ENCODE peak calls at places on chromosomes 5 and 9, in eight cellular contexts. One of them, this sample, is unnamed.

GRCh38 chr9:76537150-76537646 is 78.2 kb downstream of the GCNT1 start:
- DNase-seq in brain microvascular endothelial cell: no peak
- DNase-seq in HFFc6: no peak
- DNase-seq in mammary epithelial cell: no peak
- DNase-seq in neural crest cell: no peak
- DNase-seq in fibroblast of the aortic adventitia: no peak
- DNase-seq in B cell: no peak
- DNase-seq in psoas muscle: no peak
- DNase-seq in this sample: no peak

GRCh38 chr9:90927496-90927895 is 125.9 kb downstream of the SYK start:
- DNase-seq in neural crest cell: no peak
- DNase-seq in psoas muscle: no peak
- DNase-seq in HFFc6: no peak
- DNase-seq in mammary epithelial cell: peak; percentile 87
- DNase-seq in B cell: no peak
- DNase-seq in fibroblast of the aortic adventitia: no peak
- DNase-seq in brain microvascular endothelial cell: no peak
- DNase-seq in this sample: no peak

GRCh38 chr5:151034422-151035379 is 14.3 kb downstream of the GPX3 start:
- DNase-seq in fibroblast of the aortic adventitia: no peak
- DNase-seq in brain microvascular endothelial cell: no peak
- DNase-seq in mammary epithelial cell: peak; percentile 68
- DNase-seq in HFFc6: peak; percentile 16
- DNase-seq in psoas muscle: no peak
- DNase-seq in neural crest cell: no peak
- DNase-seq in B cell: no peak
- DNase-seq in this sample: no peak

GRCh38 chr5:123545506-123545905 is 33.5 kb downstream of the CSNK1G3 start:
- DNase-seq in B cell: no peak
- DNase-seq in neural crest cell: no peak
- DNase-seq in psoas muscle: no peak
- DNase-seq in HFFc6: peak; percentile 8
- DNase-seq in mammary epithelial cell: no peak
- DNase-seq in fibroblast of the aortic adventitia: peak; percentile 42
- DNase-seq in brain microvascular endothelial cell: no peak
- DNase-seq in this sample: no peak

GRCh38 chr5:95526871-95527270 is 27.9 kb downstream of the SKIC3 start:
- DNase-seq in brain microvascular endothelial cell: no peak
- DNase-seq in HFFc6: peak; percentile 23
- DNase-seq in fibroblast of the aortic adventitia: no peak
- DNase-seq in psoas muscle: no peak
- DNase-seq in B cell: no peak
- DNase-seq in neural crest cell: no peak
- DNase-seq in mammary epithelial cell: no peak
- DNase-seq in this sample: no peak

GRCh38 chr5:51148437-51148836 is 234.8 kb upstream of the ISL1 start:
- DNase-seq in HFFc6: no peak
- DNase-seq in mammary epithelial cell: no peak
- DNase-seq in brain microvascular endothelial cell: no peak
- DNase-seq in B cell: no peak
- DNase-seq in psoas muscle: no peak
- DNase-seq in neural crest cell: no peak
- DNase-seq in fibroblast of the aortic adventitia: no peak
- DNase-seq in this sample: no peak

GRCh38 chr9:119284587-119285337 is 84.5 kb downstream of the BRINP1 start:
- DNase-seq in mammary epithelial cell: no peak
- DNase-seq in neural crest cell: no peak
- DNase-seq in HFFc6: no peak
- DNase-seq in psoas muscle: no peak
- DNase-seq in fibroblast of the aortic adventitia: peak; percentile 4
- DNase-seq in B cell: no peak
- DNase-seq in brain microvascular endothelial cell: no peak
- DNase-seq in this sample: no peak

GRCh38 chr5:458547-459353 is 15.8 kb downstream of the EXOC3 start:
- DNase-seq in brain microvascular endothelial cell: no peak
- DNase-seq in neural crest cell: no peak
- DNase-seq in B cell: no peak
- DNase-seq in HFFc6: peak; percentile 50
- DNase-seq in mammary epithelial cell: peak; percentile 94
- DNase-seq in psoas muscle: no peak
- DNase-seq in fibroblast of the aortic adventitia: peak; percentile 60
- DNase-seq in this sample: peak; percentile 18

GRCh38 chr9:93654351-93654961 is 78.1 kb downstream of the PHF2 start:
- DNase-seq in fibroblast of the aortic adventitia: no peak
- DNase-seq in mammary epithelial cell: no peak
- DNase-seq in neural crest cell: no peak
- DNase-seq in psoas muscle: no peak
- DNase-seq in brain microvascular endothelial cell: no peak
- DNase-seq in HFFc6: no peak
- DNase-seq in B cell: no peak
- DNase-seq in this sample: no peak

GRCh38 chr9:33294670-33295432 is 4.5 kb downstream of the NFX1 start:
- DNase-seq in B cell: no peak
- DNase-seq in HFFc6: no peak
- DNase-seq in brain microvascular endothelial cell: no peak
- DNase-seq in psoas muscle: no peak
- DNase-seq in neural crest cell: no peak
- DNase-seq in mammary epithelial cell: no peak
- DNase-seq in fibroblast of the aortic adventitia: no peak
- DNase-seq in this sample: no peak

GRCh38 chr9:6827370-6827949 is 69.7 kb downstream of the KDM4C start:
- DNase-seq in mammary epithelial cell: peak; percentile 20
- DNase-seq in psoas muscle: no peak
- DNase-seq in neural crest cell: peak; percentile 63
- DNase-seq in brain microvascular endothelial cell: peak; percentile 36
- DNase-seq in HFFc6: peak; percentile 36
- DNase-seq in fibroblast of the aortic adventitia: peak; percentile 66
- DNase-seq in B cell: peak; percentile 39
- DNase-seq in this sample: no peak

GRCh38 chr9:122095010-122095767 is 2.1 kb upstream of the TTLL11 start:
- DNase-seq in B cell: no peak
- DNase-seq in mammary epithelial cell: peak; percentile 48
- DNase-seq in brain microvascular endothelial cell: peak; percentile 72
- DNase-seq in neural crest cell: peak; percentile 68
- DNase-seq in fibroblast of the aortic adventitia: peak; percentile 74
- DNase-seq in HFFc6: peak; percentile 44
- DNase-seq in psoas muscle: no peak
- DNase-seq in this sample: no peak

GRCh38 chr5:17289681-17290619 is 72.5 kb downstream of the BASP1 start:
- DNase-seq in mammary epithelial cell: no peak
- DNase-seq in psoas muscle: no peak
- DNase-seq in B cell: no peak
- DNase-seq in HFFc6: no peak
- DNase-seq in brain microvascular endothelial cell: peak; percentile 47
- DNase-seq in neural crest cell: no peak
- DNase-seq in fibroblast of the aortic adventitia: peak; percentile 81
- DNase-seq in this sample: no peak

GRCh38 chr5:126438871-126439270 is 15.7 kb downstream of the GRAMD2B start:
- DNase-seq in HFFc6: no peak
- DNase-seq in psoas muscle: no peak
- DNase-seq in neural crest cell: no peak
- DNase-seq in B cell: no peak
- DNase-seq in mammary epithelial cell: no peak
- DNase-seq in brain microvascular endothelial cell: no peak
- DNase-seq in fibroblast of the aortic adventitia: no peak
- DNase-seq in this sample: no peak

GRCh38 chr9:98854206-98854756 is 46.8 kb downstream of the GALNT12 start:
- DNase-seq in fibroblast of the aortic adventitia: peak; percentile 88
- DNase-seq in mammary epithelial cell: no peak
- DNase-seq in brain microvascular endothelial cell: no peak
- DNase-seq in B cell: no peak
- DNase-seq in neural crest cell: no peak
- DNase-seq in HFFc6: peak; percentile 76
- DNase-seq in psoas muscle: no peak
- DNase-seq in this sample: peak; percentile 70

DNA sequence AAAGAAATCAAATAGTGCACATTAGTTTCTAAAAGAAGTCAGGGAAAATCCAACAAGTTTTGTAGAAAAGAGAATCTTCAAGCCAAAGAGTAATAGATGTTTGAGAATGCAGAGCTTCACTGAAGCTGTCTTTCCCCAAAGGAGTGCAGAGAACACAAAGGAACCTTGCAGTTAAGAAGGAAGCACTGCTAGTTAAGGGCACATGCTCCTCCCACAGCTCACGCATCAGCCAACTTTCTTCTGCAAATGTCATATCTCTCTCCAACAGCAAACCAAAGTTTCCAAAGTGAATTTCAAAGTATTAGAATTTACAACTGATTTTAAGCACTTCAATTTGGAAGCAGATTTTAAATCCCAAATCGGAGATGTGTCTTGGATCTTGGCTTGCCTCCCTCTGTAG is 116.3 kb upstream of the FST start:
- DNase-seq in brain microvascular endothelial cell: no peak
- DNase-seq in HFFc6: no peak
- DNase-seq in B cell: no peak
- DNase-seq in psoas muscle: no peak
- DNase-seq in neural crest cell: no peak
- DNase-seq in mammary epithelial cell: no peak
- DNase-seq in fibroblast of the aortic adventitia: peak; percentile 72
- DNase-seq in this sample: no peak
- TF ChIP-seq CTCF in brain microvascular endothelial cell: no peak
- TF ChIP-seq CTCF in HFFc6: no peak
- TF ChIP-seq CTCF in B cell: no peak
- TF ChIP-seq CTCF in psoas muscle: no peak
- TF ChIP-seq CTCF in neural crest cell: no peak
- TF ChIP-seq CTCF in mammary epithelial cell: no peak
- TF ChIP-seq CTCF in fibroblast of the aortic adventitia: no peak
- TF ChIP-seq CTCF in this sample: no peak

GRCh38 chr9:20551835-20552234 is 70.5 kb downstream of the MLLT3 start:
- DNase-seq in neural crest cell: no peak
- DNase-seq in B cell: no peak
- DNase-seq in HFFc6: no peak
- DNase-seq in mammary epithelial cell: no peak
- DNase-seq in brain microvascular endothelial cell: no peak
- DNase-seq in fibroblast of the aortic adventitia: no peak
- DNase-seq in psoas muscle: no peak
- DNase-seq in this sample: no peak

GRCh38 chr9:20553750-20554149 is 68.5 kb downstream of the MLLT3 start:
- DNase-seq in fibroblast of the aortic adventitia: no peak
- DNase-seq in brain microvascular endothelial cell: no peak
- DNase-seq in neural crest cell: no peak
- DNase-seq in HFFc6: no peak
- DNase-seq in mammary epithelial cell: no peak
- DNase-seq in B cell: no peak
- DNase-seq in psoas muscle: no peak
- DNase-seq in this sample: no peak

GRCh38 chr9:20550326-20550725 is 72.0 kb downstream of the MLLT3 start:
- DNase-seq in B cell: no peak
- DNase-seq in neural crest cell: no peak
- DNase-seq in HFFc6: no peak
- DNase-seq in psoas muscle: no peak
- DNase-seq in mammary epithelial cell: no peak
- DNase-seq in fibroblast of the aortic adventitia: no peak
- DNase-seq in brain microvascular endothelial cell: no peak
- DNase-seq in this sample: no peak

GRCh38 chr9:20551236-20551635 is 71.1 kb downstream of the MLLT3 start:
- DNase-seq in fibroblast of the aortic adventitia: no peak
- DNase-seq in HFFc6: no peak
- DNase-seq in neural crest cell: no peak
- DNase-seq in brain microvascular endothelial cell: no peak
- DNase-seq in B cell: no peak
- DNase-seq in mammary epithelial cell: peak; percentile 58
- DNase-seq in psoas muscle: no peak
- DNase-seq in this sample: no peak

DNA sequence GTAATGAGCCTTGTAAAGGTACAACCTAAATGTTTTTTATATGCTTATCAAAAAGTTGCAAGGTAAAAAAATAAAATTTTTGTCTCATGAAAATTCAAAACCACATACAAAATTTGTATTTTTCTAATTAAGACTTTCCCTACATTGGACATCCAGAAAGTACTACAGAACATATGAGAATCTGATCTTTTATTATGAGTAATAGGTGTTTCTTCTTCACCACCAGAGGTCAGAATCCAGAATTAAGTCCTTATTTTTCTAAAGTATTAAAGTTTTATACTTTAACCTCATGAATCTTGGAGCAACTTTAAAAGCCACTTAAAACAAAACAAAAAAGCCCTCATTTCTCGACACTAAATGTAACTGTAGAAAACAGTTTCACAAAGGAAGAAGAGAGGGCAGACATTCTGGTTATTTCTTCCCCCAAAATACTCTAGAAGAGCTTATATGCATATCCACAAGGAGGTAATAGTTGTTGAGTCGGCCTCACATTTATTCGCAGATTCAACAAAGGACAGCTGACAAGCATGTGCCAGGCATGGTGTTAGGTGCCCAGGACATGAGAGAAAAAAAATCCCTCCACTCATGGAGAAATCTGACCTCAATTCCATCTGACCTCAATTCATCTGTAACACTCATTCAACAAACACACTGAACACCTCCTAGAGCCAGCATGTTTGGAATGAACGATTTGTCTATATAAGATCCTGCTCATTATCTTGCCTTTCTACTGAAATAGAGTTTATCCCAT is 69.2 kb downstream of the MLLT3 start:
- DNase-seq in fibroblast of the aortic adventitia: peak; percentile 43
- DNase-seq in psoas muscle: no peak
- DNase-seq in brain microvascular endothelial cell: no peak
- DNase-seq in HFFc6: no peak
- DNase-seq in B cell: no peak
- DNase-seq in neural crest cell: no peak
- DNase-seq in mammary epithelial cell: no peak
- DNase-seq in this sample: no peak
- TF ChIP-seq CTCF in fibroblast of the aortic adventitia: peak; percentile 32
- TF ChIP-seq CTCF in psoas muscle: peak; percentile 30
- TF ChIP-seq CTCF in brain microvascular endothelial cell: no peak
- TF ChIP-seq CTCF in HFFc6: peak; percentile 78
- TF ChIP-seq CTCF in B cell: no peak
- TF ChIP-seq CTCF in neural crest cell: peak; percentile 46
- TF ChIP-seq CTCF in mammary epithelial cell: peak; percentile 23
- TF ChIP-seq CTCF in this sample: peak; percentile 31

GRCh38 chr9:91949946-91950664 is at the start of gene ROR2:
- DNase-seq in mammary epithelial cell: peak; percentile 66
- DNase-seq in B cell: peak; percentile 67
- DNase-seq in psoas muscle: peak; percentile 67
- DNase-seq in HFFc6: no peak
- DNase-seq in brain microvascular endothelial cell: no peak
- DNase-seq in fibroblast of the aortic adventitia: peak; percentile 38
- DNase-seq in neural crest cell: peak; percentile 82
- DNase-seq in this sample: no peak
- TF ChIP-seq CTCF in mammary epithelial cell: peak; percentile 40
- TF ChIP-seq CTCF in B cell: no peak
- TF ChIP-seq CTCF in psoas muscle: peak; percentile 32
- TF ChIP-seq CTCF in HFFc6: peak; percentile 73
- TF ChIP-seq CTCF in brain microvascular endothelial cell: peak; percentile 19
- TF ChIP-seq CTCF in fibroblast of the aortic adventitia: peak; percentile 39
- TF ChIP-seq CTCF in neural crest cell: peak; percentile 80
- TF ChIP-seq CTCF in this sample: peak; percentile 23

DNA sequence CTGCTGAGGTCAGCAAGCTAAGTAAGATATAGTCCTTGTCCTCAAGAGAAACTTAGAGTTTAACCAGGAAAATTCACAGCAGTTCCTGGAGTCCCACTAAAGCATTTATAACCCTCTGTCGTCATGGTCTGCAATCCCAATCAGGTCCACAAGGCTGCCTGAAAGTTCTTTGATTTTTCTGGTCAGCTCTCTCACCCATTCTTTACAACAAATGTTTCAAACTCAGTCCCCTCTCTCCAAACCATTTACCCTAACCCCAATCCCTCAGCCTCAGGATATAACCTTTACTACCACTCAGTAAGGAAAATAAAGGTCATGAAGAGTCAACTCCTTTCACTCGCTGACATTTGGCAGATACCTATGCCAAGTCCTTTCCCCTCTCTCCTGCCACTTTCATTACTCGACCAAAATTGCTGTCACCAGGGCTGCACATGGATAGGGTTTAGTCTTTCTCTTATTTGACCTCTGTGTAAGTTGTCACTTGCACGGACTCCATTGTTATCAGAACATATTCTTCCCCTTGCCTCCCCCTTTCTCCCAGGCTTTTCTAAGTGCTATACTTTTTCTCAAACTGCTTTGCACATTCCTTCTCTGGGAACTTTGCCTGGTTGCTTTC is 936.6 kb downstream of the NR2F1-AS1 start:
- DNase-seq in B cell: no peak
- DNase-seq in psoas muscle: no peak
- DNase-seq in brain microvascular endothelial cell: no peak
- DNase-seq in HFFc6: no peak
- DNase-seq in mammary epithelial cell: no peak
- DNase-seq in neural crest cell: no peak
- DNase-seq in fibroblast of the aortic adventitia: no peak
- DNase-seq in this sample: no peak
- TF ChIP-seq CTCF in B cell: no peak
- TF ChIP-seq CTCF in psoas muscle: no peak
- TF ChIP-seq CTCF in brain microvascular endothelial cell: peak; percentile 27
- TF ChIP-seq CTCF in HFFc6: peak; percentile 25
- TF ChIP-seq CTCF in mammary epithelial cell: no peak
- TF ChIP-seq CTCF in neural crest cell: peak; percentile 46
- TF ChIP-seq CTCF in fibroblast of the aortic adventitia: peak; percentile 24
- TF ChIP-seq CTCF in this sample: no peak

This sample was measured in AG09319.